ENCODE peak calls at places on chromosomes 11 and 22, in nine cellular contexts. V is IMR-90; Q is Panc1; F is right lobe of liver; G is lung; I is PC-3; J is activated naive CD4-positive, alpha-beta T cell treated with anti-CD3 and anti-CD28 coated beads, Interleukin-2, amount 50 U/mL, for 72 hours; P is effector memory CD8-positive, alpha-beta T cell; B is CD4-positive, alpha-beta T cell. U is an unnamed sample.

GRCh38 chr11:95916049-95916448 is 7.9 kb downstream of the MTMR2 start:
- ATAC-seq in V (no peak), Q (no peak), G (no peak), P (no peak), I (no peak), B (no peak), J (peak; percentile 83), F (no peak), U (no peak)

GRCh38 chr11:35112056-35112845 is 26.7 kb upstream of the CD44 start:
- ATAC-seq in V (no peak), B (no peak), I (no peak), G (no peak), Q (no peak), J (no peak), F (no peak), P (no peak), U (no peak)

GRCh38 chr22:44884968-44885805 is 124.6 kb downstream of the PHF21B start:
- ATAC-seq in V (no peak), F (no peak), B (no peak), J (no peak), P (no peak), I (peak; percentile 85), G (no peak), Q (no peak), U (no peak)

GRCh38 chr11:27201454-27202302 is 161.1 kb downstream of the BBOX1 start:
- ATAC-seq in P (no peak), Q (peak; percentile 87), F (peak; percentile 89), J (no peak), I (peak; percentile 80), V (peak; percentile 48), B (no peak), G (no peak), U (no peak)

GRCh38 chr11:74699615-74700396 is 31.4 kb downstream of the CHRDL2 start:
- ATAC-seq in B (no peak), J (no peak), G (no peak), I (no peak), V (no peak), F (no peak), P (no peak), Q (no peak), U (no peak)

GRCh38 chr11:19846654-19847330 is 134.2 kb downstream of the NAV2 start:
- ATAC-seq in Q (no peak), G (peak; percentile 10), P (no peak), V (no peak), I (no peak), B (no peak), F (no peak), J (no peak), U (no peak)

GRCh38 chr11:117045956-117046355 is 52.3 kb downstream of the SIK3 start:
- ATAC-seq in B (no peak), J (no peak), V (no peak), F (peak; percentile 88), P (no peak), G (no peak), Q (peak; percentile 66), I (peak; percentile 94), U (no peak)

GRCh38 chr11:107853070-107853469 is 5.5 kb downstream of the SLC35F2 start:
- ATAC-seq in Q (no peak), F (no peak), J (no peak), G (no peak), I (no peak), P (no peak), B (no peak), V (no peak), U (no peak)

GRCh38 chr22:20412474-20413216 is 18.7 kb downstream of the ZNF74 start:
- ATAC-seq in P (no peak), I (no peak), Q (no peak), G (no peak), V (no peak), B (no peak), F (no peak), J (no peak), U (no peak)

GRCh38 chr11:82718307-82718706 is 15.4 kb downstream of the FAM181B start:
- ATAC-seq in B (peak; percentile 59), V (peak; percentile 93), Q (peak; percentile 83), G (peak; percentile 67), P (no peak), J (peak; percentile 65), I (peak; percentile 71), F (peak; percentile 88), U (no peak)

GRCh38 chr11:116207781-116208180 is 565.0 kb downstream of the BUD13 start:
- ATAC-seq in G (no peak), V (no peak), F (no peak), B (no peak), J (no peak), P (no peak), I (no peak), Q (no peak), U (no peak)

GRCh38 chr22:42080287-42080686 is 787 bp downstream of the SMDT1 start:
- ATAC-seq in B (no peak), V (peak; percentile 10), G (no peak), J (no peak), Q (no peak), F (peak; percentile 17), P (no peak), I (no peak), U (no peak)

GRCh38 chr11:76263657-76264056 is 57.4 kb upstream of the WNT11 start:
- ATAC-seq in Q (no peak), V (no peak), F (no peak), P (no peak), J (no peak), B (no peak), I (no peak), G (no peak), U (no peak)

GRCh38 chr22:19543970-19544708 is 19.9 kb upstream of the CLDN5 start:
- ATAC-seq in J (no peak), Q (no peak), P (no peak), G (peak; percentile 47), B (no peak), V (no peak), I (no peak), F (peak; percentile 91), U (peak; percentile 55)

U was measured in stimulated activated memory B cell treated with anti-CD40 and anti-IgM and Interleukin-4, amounts not matched to agents 10 μg/mL and 1 μg/mL and 100 μg/mL, for 72 hours.